ENCODE peak calls at places on chromosome 7, in four cellular contexts. T, J, P and V are unnamed samples.

GRCh38 chr7:128832880-128833147 is 2.6 kb downstream of the FLNC start:
- DNase-seq in T (no peak), P (no peak), J (no peak), V (no peak)

GRCh38 chr7:100667331-100668068 is 6.0 kb upstream of the GNB2 start:
- DNase-seq in T (no peak), P (no peak), J (no peak), V (no peak)

GRCh38 chr7:139936760-139937310 is 107.8 kb downstream of the TBXAS1 start:
- DNase-seq in J (no peak), P (no peak), T (no peak), V (no peak)

GRCh38 chr7:78307892-78308291 is 509.3 kb downstream of the PHTF2 start:
- DNase-seq in T (no peak), J (no peak), P (no peak), V (no peak)

GRCh38 chr7:98119257-98119918 is 12.7 kb downstream of the LMTK2 start:
- DNase-seq in T (no peak), J (no peak), P (no peak), V (no peak)

GRCh38 chr7:28804990-28805389 is 153.1 kb downstream of the TRIL start:
- DNase-seq in J (no peak), T (no peak), P (no peak), V (no peak)

GRCh38 chr7:70271617-70272081 is 673.4 kb downstream of the AUTS2 start:
- DNase-seq in J (no peak), P (no peak), T (no peak), V (peak)

GRCh38 chr7:119572132-119572531 is 700.8 kb upstream of the KCND2 start:
- DNase-seq in P (no peak), T (no peak), J (no peak), V (peak)